ENCODE peak calls at places on chromosomes 4 and X, in eight cellular contexts. H is thoracic aorta, G is mammary epithelial cell, Q is A549, X is left ventricle myocardium inferior, P is lower lobe of right lung, E is fibroblast of lung, U is fibroblast of mammary gland. O is an unnamed sample.

GRCh38 chr4:1447676-1448588 is 41.7 kb upstream of the NKX1-1 start:
- DNase-seq in H (no peak), G (no peak), Q (no peak), X (no peak), P (no peak), E (no peak), U (no peak), O (no peak)

GRCh38 chrX:118360429-118361125 is 14.7 kb downstream of the WDR44 start:
- DNase-seq in H (no peak), G (peak), Q (no peak), X (no peak), P (no peak), E (no peak), U (no peak), O (peak)

GRCh38 chrX:116281106-116281505 is 110.6 kb downstream of the AGTR2 start:
- DNase-seq in H (no peak), G (peak), Q (peak), X (no peak), P (no peak), E (no peak), U (no peak), O (no peak)

GRCh38 chr4:1988327-1988724 is 20.4 kb downstream of the NELFA start:
- DNase-seq in H (no peak), G (no peak), Q (no peak), X (no peak), P (no peak), E (no peak), U (no peak), O (no peak)

GRCh38 chr4:126604273-126604867 is 1028.4 kb upstream of the INTU start:
- DNase-seq in H (no peak), G (peak), Q (peak), X (no peak), P (no peak), E (peak), U (peak), O (peak)

GRCh38 chr4:181674315-181674714 is 568.9 kb upstream of the TENM3 start:
- DNase-seq in H (no peak), G (peak), Q (no peak), X (no peak), P (no peak), E (peak), U (peak), O (peak)

GRCh38 chr4:40214661-40215418 is 18.0 kb downstream of the RHOH start:
- DNase-seq in H (no peak), G (no peak), Q (no peak), X (no peak), P (no peak), E (no peak), U (no peak), O (no peak)

GRCh38 chrX:114800719-114801118 is 216.7 kb downstream of the IL13RA2 start:
- DNase-seq in H (no peak), G (peak), Q (peak), X (no peak), P (no peak), E (peak), U (peak), O (peak)

GRCh38 chr4:138181288-138181687 is 60.9 kb downstream of the SLC7A11 start:
- DNase-seq in H (no peak), G (no peak), Q (no peak), X (peak), P (no peak), E (peak), U (peak), O (peak)

GRCh38 chr4:81471361-81472248 is at the start of gene RASGEF1B:
- DNase-seq in H (peak), G (peak), Q (peak), X (peak), P (peak), E (peak), U (peak), O (peak)

GRCh38 chrX:116181300-116181699 is 10.8 kb downstream of the AGTR2 start:
- DNase-seq in H (no peak), G (no peak), Q (no peak), X (no peak), P (no peak), E (no peak), U (no peak), O (no peak)

GRCh38 chrX:40035726-40036125 is 62.0 kb downstream of the BCOR start:
- DNase-seq in H (no peak), G (no peak), Q (no peak), X (no peak), P (no peak), E (no peak), U (no peak), O (no peak)

GRCh38 chr4:40160258-40160657 is 36.6 kb upstream of the RHOH start:
- DNase-seq in H (no peak), G (no peak), Q (no peak), X (no peak), P (no peak), E (no peak), U (no peak), O (no peak)

GRCh38 chr4:186058980-186059316 is 10.0 kb upstream of the TLR3 start:
- DNase-seq in H (no peak), G (no peak), Q (no peak), X (no peak), P (no peak), E (no peak), U (no peak), O (no peak)
- H3K4me3 ChIP-seq in H (no peak), G (no peak), Q (no peak), X (no peak), P (no peak), E (no peak), U (no peak), O (no peak)

GRCh38 chrX:38304010-38304409 is 23.3 kb downstream of the RPGR start:
- DNase-seq in H (no peak), G (no peak), Q (peak), X (no peak), P (no peak), E (peak), U (peak), O (peak)
- TF ChIP-seq CTCF in H (no peak), G (peak), Q (no peak), X (peak), P (no peak), E (no peak), U (peak), O (peak)

GRCh38 chr4:24798036-24798610 is 2.8 kb downstream of the SOD3 start:
- DNase-seq in H (no peak), G (no peak), Q (no peak), X (no peak), P (no peak), E (no peak), U (no peak), O (no peak)

GRCh38 chr4:24799544-24800272 is 4.3 kb downstream of the SOD3 start:
- DNase-seq in H (no peak), G (no peak), Q (no peak), X (no peak), P (peak), E (no peak), U (no peak), O (no peak)

GRCh38 chr4:24799196-24799543 is 3.8 kb downstream of the SOD3 start:
- DNase-seq in H (no peak), G (no peak), Q (no peak), X (no peak), P (no peak), E (no peak), U (no peak), O (no peak)

GRCh38 chr4:24801136-24801855 is 5.9 kb downstream of the SOD3 start:
- DNase-seq in H (no peak), G (no peak), Q (no peak), X (no peak), P (no peak), E (no peak), U (no peak), O (no peak)

DNA sequence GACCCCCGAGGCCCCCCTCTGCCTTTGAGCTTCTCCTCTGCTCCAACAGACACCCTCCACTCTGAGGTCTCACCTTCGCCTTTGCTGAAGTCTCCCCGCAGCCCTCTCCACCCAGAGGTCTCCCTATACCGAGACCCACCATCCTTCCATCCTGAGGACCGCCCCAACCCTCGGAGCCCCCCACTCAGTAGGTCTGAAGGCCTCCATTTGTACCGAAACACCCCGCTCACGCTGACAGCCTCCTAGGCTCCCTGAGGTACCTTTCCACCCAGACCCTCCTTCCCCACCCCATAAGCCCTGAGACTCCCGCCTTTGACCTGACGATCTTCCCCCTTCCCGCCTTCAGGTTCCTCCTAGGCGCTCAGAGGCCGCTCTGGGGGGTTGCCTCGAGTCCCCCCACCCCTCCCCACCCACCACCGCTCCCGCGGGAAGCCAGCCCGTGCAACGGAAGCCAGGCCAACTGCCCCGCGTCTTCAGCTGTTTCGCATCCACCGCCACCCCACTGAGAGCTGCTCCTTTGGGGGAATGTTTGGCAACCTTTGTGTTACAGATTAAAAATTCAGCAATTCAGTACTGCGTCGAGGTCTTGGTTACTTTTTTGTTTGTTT is 5.0 kb downstream of the SOD3 start:
- DNase-seq in H (no peak), G (no peak), Q (no peak), X (peak), P (peak), E (peak), U (peak), O (no peak)
- H3K4me3 ChIP-seq in H (peak), G (no peak), Q (no peak), X (peak), P (peak), E (peak), U (no peak), O (peak)

GRCh38 chrX:97310373-97310772 is 426.7 kb downstream of the RPA4 start:
- DNase-seq in H (no peak), G (peak), Q (peak), X (no peak), P (no peak), E (no peak), U (no peak), O (peak)

GRCh38 chrX:97311066-97311778 is 427.5 kb downstream of the RPA4 start:
- DNase-seq in H (no peak), G (no peak), Q (no peak), X (no peak), P (no peak), E (no peak), U (no peak), O (no peak)

GRCh38 chrX:97314348-97314747 is 430.6 kb downstream of the RPA4 start:
- DNase-seq in H (no peak), G (no peak), Q (no peak), X (no peak), P (no peak), E (no peak), U (no peak), O (no peak)

GRCh38 chrX:97320305-97320704 is 436.6 kb downstream of the RPA4 start:
- DNase-seq in H (no peak), G (no peak), Q (no peak), X (no peak), P (no peak), E (no peak), U (no peak), O (no peak)

DNA sequence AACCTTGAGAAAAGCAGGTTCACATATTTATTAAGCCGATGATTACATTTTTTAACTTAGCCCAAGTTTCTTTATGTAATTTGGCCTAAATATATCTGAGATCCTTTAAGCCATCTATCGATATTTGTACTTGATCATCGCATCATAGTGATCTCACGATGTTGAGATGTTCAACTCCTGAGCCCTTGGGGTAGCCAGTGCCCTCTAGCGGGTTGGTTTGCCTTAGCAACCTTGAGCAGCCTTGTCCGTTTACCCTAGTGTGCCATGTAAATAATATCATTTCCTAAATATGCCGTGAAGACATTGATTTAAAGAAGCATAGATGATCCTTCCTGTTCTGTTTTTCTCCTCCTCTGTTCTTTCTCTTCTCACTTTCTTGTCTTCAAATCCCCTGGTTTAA is 432.2 kb downstream of the RPA4 start:
- DNase-seq in H (no peak), G (no peak), Q (peak), X (no peak), P (no peak), E (no peak), U (no peak), O (no peak)
- TF ChIP-seq CTCF in H (no peak), G (peak), Q (peak), X (no peak), P (no peak), E (no peak), U (no peak), O (no peak)

GRCh38 chr4:8559011-8559410 is 21.2 kb upstream of the GPR78 start:
- DNase-seq in H (no peak), G (no peak), Q (no peak), X (no peak), P (no peak), E (no peak), U (no peak), O (no peak)
- H3K4me3 ChIP-seq in H (no peak), G (no peak), Q (no peak), X (no peak), P (no peak), E (no peak), U (no peak), O (no peak)

O was measured in fibroblast of pulmonary artery.